ENCODE peak calls at places on chromosomes 12 and 14, in four cellular contexts. M is PC-9, O is GM12864, C is OCI-LY7. N is an unnamed sample.

GRCh38 chr14:105092912-105093425 is 27.7 kb upstream of the GPR132 start:
- DNase-seq in M (no peak), O (no peak), C (no peak), N (peak; percentile 73)

GRCh38 chr14:96754162-96754844 is 42.9 kb upstream of the VRK1 start:
- DNase-seq in M (no peak), O (no peak), C (no peak), N (no peak)

GRCh38 chr14:63205281-63205575 is 985 bp downstream of the RHOJ start:
- DNase-seq in M (no peak), O (no peak), C (no peak), N (no peak)

GRCh38 chr14:55411426-55412389 is at the start of gene ATG14:
- DNase-seq in M (peak; percentile 69), O (peak; percentile 30), C (peak; percentile 86), N (peak; percentile 79)

GRCh38 chr12:5043589-5044419 is at the start of gene KCNA5:
- DNase-seq in M (no peak), O (no peak), C (no peak), N (no peak)

GRCh38 chr12:104457746-104458644 is 1.2 kb downstream of the CHST11 start:
- DNase-seq in M (no peak), O (no peak), C (peak; percentile 73), N (peak; percentile 68)

GRCh38 chr12:91718326-91718725 is 427.3 kb downstream of the BTG1 start:
- DNase-seq in M (no peak), O (no peak), C (no peak), N (no peak)

GRCh38 chr12:188910-189621 is 24.9 kb downstream of the SLC6A12 start:
- DNase-seq in M (no peak), O (no peak), C (no peak), N (peak; percentile 25)

GRCh38 chr12:122205590-122205925 is 2.0 kb downstream of the B3GNT4 start:
- DNase-seq in M (no peak), O (no peak), C (no peak), N (no peak)

GRCh38 chr12:40446385-40446784 is 221.6 kb downstream of the LRRK2 start:
- DNase-seq in M (no peak), O (no peak), C (peak; percentile 47), N (no peak)

DNA sequence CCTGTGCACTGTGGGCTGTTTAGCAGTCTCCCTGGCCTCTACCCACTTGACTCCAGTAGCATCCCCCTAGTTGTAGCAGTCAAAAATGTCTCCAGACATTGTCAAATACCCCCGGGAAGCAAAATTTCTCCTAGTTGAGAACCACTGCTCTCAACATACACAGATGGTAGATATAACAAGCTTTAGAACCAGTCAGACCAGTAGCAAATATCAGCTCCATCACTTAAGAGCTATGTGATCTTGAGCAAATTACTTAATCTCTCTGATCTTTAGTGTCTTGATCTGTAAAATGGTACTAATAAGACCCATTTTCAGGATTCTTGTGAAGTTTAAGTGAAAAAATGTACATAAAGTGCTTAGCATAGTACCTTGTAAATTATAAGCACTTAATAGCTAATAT is 96.2 kb downstream of the DUSP6 start:
- DNase-seq in M (no peak), O (no peak), C (no peak), N (no peak)
- H3K4me3 ChIP-seq in M (no peak overlapping the region), O (no peak overlapping the region), C (no peak overlapping the region), N (no peak overlapping the region)

DNA sequence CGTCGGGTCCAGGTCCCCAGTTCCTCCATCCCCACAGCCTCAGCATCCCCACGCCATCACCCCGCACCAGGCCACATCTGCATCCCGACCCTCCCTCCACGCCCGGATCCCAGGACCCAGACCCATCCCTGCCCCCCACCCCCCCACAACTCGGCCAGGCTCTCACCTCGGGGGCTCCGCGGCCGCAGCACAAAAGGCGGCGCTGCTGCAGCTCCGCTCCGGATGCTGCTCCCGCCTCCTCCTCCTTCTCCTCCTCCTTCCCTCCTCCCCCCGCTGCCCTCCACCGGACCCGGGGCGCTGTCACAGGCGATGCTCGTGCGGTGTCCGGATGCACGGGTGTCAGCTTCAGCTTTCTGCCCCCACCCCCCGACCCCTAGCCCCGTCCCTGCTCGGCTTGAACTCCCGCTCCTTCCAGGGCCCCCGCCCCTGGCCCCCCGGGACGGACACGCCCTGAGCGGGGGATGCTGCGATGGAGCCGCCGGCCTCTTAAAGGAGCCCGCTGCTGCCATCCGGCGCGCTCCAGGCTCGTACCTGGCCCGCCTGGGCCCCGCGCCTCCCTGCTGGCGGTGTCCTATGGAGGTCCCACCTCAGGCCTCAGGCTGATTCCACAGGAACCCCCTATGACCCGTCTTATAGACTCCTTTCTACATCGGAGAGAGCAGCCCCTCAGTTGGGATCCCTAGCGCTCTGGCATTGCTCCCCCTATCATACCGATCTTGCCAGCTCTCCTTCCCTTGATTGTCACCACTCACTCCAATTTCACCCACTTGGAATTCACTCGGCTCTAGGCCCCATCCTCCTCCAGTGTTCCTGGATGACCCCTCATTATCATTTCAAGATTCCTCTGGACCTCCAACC is at the start of gene MAP3K12:
- DNase-seq in M (no peak), O (no peak), C (peak; percentile 76), N (peak; percentile 65)
- H3K4me3 ChIP-seq in M (peak within 1 kb of the TSS; percentile 77), O (peak within 1 kb of the TSS; percentile 83), C (peak within 1 kb of the TSS; percentile 77), N (peak within 1 kb of the TSS; percentile 85)

GRCh38 chr12:77323778-77324415 is 258.5 kb upstream of the E2F7 start:
- DNase-seq in M (no peak), O (no peak), C (no peak), N (no peak)

GRCh38 chr12:77325505-77325904 is 260.1 kb upstream of the E2F7 start:
- DNase-seq in M (no peak), O (no peak), C (no peak), N (peak; percentile 6)

GRCh38 chr12:77328326-77328725 is 263.0 kb upstream of the E2F7 start:
- DNase-seq in M (no peak), O (no peak), C (no peak), N (no peak)

GRCh38 chr12:77324416-77324762 is 259.0 kb upstream of the E2F7 start:
- DNase-seq in M (no peak), O (no peak), C (no peak), N (no peak)

DNA sequence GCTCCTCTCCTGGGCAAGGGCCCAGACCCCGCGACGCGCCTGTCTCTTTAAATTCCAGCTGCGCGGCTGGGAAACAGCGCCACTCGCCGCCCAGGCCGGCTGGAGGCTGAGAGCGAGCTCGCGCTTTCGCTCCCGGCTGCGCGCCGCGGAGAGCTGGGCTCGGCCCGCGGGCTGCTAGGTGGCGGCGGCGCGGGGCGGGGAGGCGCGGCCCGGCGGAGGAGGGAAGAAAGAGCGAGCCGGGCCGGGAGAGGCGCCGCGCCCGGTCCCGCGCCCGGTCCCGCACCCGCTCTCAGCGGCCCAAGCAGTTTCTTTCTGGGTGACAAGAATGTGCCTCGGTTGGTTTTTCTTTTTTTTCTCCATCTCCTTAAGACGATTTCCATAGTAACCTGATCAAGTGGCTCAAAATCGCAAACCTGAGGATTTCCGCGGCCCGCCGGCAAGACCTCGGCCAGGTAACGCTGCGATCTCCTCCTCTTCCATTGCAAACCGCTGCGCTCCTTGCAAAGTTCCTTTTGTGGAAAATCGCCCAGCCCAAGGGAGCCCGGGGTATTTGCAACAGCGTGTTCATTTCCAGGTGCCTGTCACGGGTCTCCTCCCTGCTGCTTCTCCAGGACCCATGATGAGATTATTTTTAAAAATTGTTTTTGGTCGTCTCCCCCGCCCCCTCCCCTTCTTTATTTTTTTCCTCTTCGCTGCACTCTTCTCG is 259.5 kb upstream of the E2F7 start:
- DNase-seq in M (no peak), O (no peak), C (peak; percentile 35), N (peak; percentile 60)
- H3K4me3 ChIP-seq in M (peak overlapping the region; percentile 76), O (peak overlapping the region; percentile 50), C (peak overlapping the region; percentile 28), N (peak overlapping the region; percentile 60)

GRCh38 chr12:124514996-124515932 is 52.1 kb downstream of the NCOR2 start:
- DNase-seq in M (no peak), O (no peak), C (no peak), N (no peak)
- H3K4me3 ChIP-seq in M (no peak overlapping the region), O (no peak overlapping the region), C (no peak overlapping the region), N (no peak overlapping the region)

GRCh38 chr14:23015618-23016017 is 5.7 kb upstream of the C14orf93 start:
- DNase-seq in M (no peak), O (no peak), C (no peak), N (no peak)
- H3K4me3 ChIP-seq in M (no peak overlapping the region), O (no peak overlapping the region), C (no peak overlapping the region), N (no peak overlapping the region)

DNA sequence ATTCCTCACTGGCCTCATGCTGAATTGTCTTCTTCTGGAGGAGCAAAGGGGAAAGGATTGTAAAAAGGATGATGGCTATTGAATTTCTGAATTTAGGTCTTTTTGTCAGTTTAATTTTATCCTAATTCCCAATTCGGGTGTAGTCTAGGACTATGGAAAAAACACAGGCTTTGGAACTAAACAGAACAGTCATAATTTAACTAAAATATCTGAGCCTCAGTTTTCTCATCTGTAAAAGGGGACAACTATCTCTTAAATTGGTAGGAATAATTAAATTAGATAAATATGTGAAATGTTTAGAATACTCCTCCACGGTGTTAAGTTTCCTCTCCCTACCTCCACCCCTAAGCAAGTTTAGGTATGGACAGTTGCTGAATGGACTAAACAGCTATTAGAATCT is 3.2 kb upstream of the SP1 start:
- DNase-seq in M (no peak), O (no peak), C (no peak), N (no peak)
- H3K4me3 ChIP-seq in M (no peak overlapping the region), O (no peak overlapping the region), C (no peak overlapping the region), N (no peak overlapping the region)

GRCh38 chr12:130184531-130185090 is 22.3 kb downstream of the FZD10 start:
- DNase-seq in M (no peak), O (no peak), C (no peak), N (no peak)
- H3K4me3 ChIP-seq in M (no peak overlapping the region), O (no peak overlapping the region), C (no peak overlapping the region), N (no peak overlapping the region)

GRCh38 chr14:49552630-49553029 is 33.5 kb downstream of the RPS29 start:
- DNase-seq in M (no peak), O (no peak), C (no peak), N (no peak)

GRCh38 chr14:49551569-49551968 is 34.6 kb downstream of the RPS29 start:
- DNase-seq in M (no peak), O (no peak), C (no peak), N (no peak)

GRCh38 chr14:49549446-49549845 is 36.7 kb downstream of the RPS29 start:
- DNase-seq in M (no peak), O (no peak), C (no peak), N (no peak)

GRCh38 chr14:49549881-49550280 is 36.3 kb downstream of the RPS29 start:
- DNase-seq in M (peak; percentile 77), O (no peak), C (no peak), N (no peak)

DNA sequence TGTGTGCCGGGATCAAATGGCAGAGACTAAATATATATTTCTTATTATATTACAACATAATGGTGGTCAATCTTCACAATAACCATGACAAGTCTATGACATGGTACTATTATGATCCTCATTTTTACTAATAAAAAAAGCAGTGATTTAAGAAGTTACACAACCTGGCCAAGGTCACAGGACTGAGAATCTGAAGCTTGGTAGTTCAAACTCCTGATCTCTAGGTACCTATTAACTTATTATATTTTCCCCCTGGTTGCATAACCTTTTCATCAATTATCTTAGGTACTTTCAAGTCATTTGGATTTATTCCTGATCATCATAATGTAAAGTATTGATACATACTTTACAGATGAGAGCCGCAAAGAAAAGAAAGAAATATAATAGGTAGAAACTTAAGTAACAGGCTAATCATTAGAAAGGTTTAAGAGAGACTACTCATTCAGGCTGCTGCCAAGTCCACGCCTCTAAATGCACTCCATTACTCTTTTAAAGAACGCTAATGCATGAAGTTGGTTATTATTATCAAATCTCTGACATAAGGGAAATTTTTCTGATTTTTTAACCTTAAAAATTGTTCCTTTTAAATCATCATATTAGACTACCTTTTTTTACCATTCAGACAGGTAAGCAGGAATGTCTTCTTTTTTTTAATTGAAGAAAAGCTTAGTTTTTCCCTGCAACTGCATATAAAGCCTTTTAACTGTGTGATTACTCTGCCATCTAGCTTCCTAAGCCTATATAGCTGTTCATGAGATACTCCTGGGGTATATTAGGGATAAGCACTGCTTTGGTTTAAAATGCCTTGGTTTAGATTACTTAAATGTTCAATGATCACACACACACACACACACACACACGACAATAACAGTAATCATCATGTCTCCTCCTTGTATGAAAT is 35.6 kb downstream of the RPS29 start:
- DNase-seq in M (peak; percentile 54), O (no peak), C (peak; percentile 7), N (no peak)
- H3K4me3 ChIP-seq in M (no peak overlapping the region), O (no peak overlapping the region), C (no peak overlapping the region), N (no peak overlapping the region)

N was measured in GM06990.